ENCODE peak calls at places on chromosomes 16 and 17, in seven cellular contexts. Y, S, A, R, C, V and L are unnamed samples.

GRCh38 chr16:88102597-88102996 is 151.4 kb downstream of the BANP start:
- DNase-seq in Y (no peak), S (no peak), A (no peak), R (no peak), C (peak), V (no peak), L (no peak)

GRCh38 chr17:72642720-72643119 is 449.8 kb downstream of the SLC39A11 start:
- DNase-seq in Y (no peak), S (no peak), A (no peak), R (no peak), C (no peak), V (no peak), L (no peak)

GRCh38 chr16:85228970-85229430 is 116.7 kb upstream of the CIBAR2 start:
- DNase-seq in Y (no peak), S (no peak), A (no peak), R (no peak), C (no peak), V (no peak), L (no peak)

GRCh38 chr17:81961554-81962498 is 839 bp upstream of the NOTUM start:
- DNase-seq in Y (no peak), S (no peak), A (no peak), R (no peak), C (no peak), V (no peak), L (no peak)

GRCh38 chr16:48916566-48916965 is 306.6 kb upstream of the N4BP1 start:
- DNase-seq in Y (no peak), S (no peak), A (no peak), R (no peak), C (no peak), V (no peak), L (no peak)

GRCh38 chr16:50680907-50681885 is at the start of gene SNX20:
- DNase-seq in Y (peak), S (peak), A (no peak), R (peak), C (peak), V (peak), L (no peak)

GRCh38 chr16:80197790-80198201 is 343.0 kb upstream of the DYNLRB2 start:
- DNase-seq in Y (no peak), S (no peak), A (no peak), R (no peak), C (no peak), V (no peak), L (no peak)

GRCh38 chr16:10609410-10609774 is 29.0 kb upstream of the EMP2 start:
- DNase-seq in Y (no peak), S (no peak), A (peak), R (no peak), C (no peak), V (no peak), L (no peak)

GRCh38 chr16:9334091-9334490 is 242.6 kb downstream of the HAPSTR1 start:
- DNase-seq in Y (no peak), S (no peak), A (no peak), R (no peak), C (no peak), V (no peak), L (no peak)

GRCh38 chr17:33967608-33968349 is 287.3 kb upstream of the CCL2 start:
- DNase-seq in Y (no peak), S (no peak), A (no peak), R (no peak), C (no peak), V (no peak), L (peak)

GRCh38 chr16:1863681-1864460 is 8.1 kb downstream of the MEIOB start:
- DNase-seq in Y (no peak), S (peak), A (no peak), R (no peak), C (no peak), V (no peak), L (no peak)

GRCh38 chr17:21458036-21458435 is 81.9 kb downstream of the KCNJ12 start:
- DNase-seq in Y (no peak), S (no peak), A (no peak), R (no peak), C (no peak), V (no peak), L (no peak)

DNA sequence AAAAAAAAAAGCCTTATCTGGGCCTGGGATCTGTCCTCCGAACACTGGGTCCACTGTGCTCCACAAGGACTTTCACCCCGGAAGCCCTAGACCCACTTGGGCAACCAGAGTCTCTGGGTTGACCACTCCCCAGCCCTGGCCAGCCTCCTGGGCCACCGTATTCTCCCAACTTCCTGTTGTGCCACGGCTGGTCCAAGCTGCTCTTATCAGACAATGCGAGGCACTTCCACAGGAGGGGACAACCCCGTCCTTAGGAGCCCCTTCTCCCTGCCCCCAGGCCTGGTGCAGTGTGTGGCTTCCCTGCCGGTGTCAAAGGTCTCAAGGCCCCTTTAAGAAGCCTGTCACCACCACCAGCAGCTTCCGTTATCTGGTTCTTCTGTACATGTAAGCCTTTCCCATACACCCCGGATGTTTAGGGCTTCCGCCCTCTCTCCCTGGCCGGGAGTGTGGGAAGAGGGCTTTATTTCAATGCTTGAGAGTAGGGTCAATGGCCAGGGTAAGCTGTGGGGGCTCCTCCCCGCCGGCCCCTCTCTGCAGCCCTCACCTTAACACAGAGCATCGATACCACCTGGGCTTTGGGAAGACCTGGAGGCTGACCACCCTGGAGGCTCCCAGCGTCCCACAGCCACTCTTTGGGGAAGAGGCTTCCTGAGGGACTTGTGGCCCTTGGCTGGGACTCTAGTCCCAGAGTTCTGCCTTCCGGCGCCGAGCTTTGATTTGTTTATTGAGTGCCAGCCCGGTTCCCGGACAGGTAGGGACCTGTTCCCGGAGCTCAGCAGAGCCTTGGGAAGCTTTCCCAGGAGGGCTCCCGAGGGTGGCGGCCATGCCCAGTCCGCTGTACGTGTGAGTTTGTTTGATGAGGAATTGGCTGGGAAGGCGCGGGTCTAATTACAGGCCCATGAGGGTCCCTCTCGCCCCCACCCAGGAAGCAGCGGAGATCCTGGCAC is 313.1 kb downstream of the SEC14L1 start:
- DNase-seq in Y (peak), S (no peak), A (no peak), R (no peak), C (peak), V (no peak), L (no peak)
- H3K4me3 ChIP-seq in Y (peak), S (no peak), A (no peak), R (no peak), C (peak), V (peak), L (peak)

GRCh38 chr17:16425202-16425601 is 9.8 kb downstream of the TRPV2 start:
- DNase-seq in Y (no peak), S (no peak), A (no peak), R (no peak), C (no peak), V (no peak), L (no peak)
- TF ChIP-seq POLR2A in Y (no peak), S (no peak), A (no peak), R (no peak), C (no peak), V (no peak), L (no peak)

GRCh38 chr16:30096862-30097563 is 1.0 kb upstream of the YPEL3 start:
- DNase-seq in Y (no peak), S (peak), A (no peak), R (no peak), C (no peak), V (no peak), L (no peak)
- H3K4me3 ChIP-seq in Y (peak), S (no peak), A (no peak), R (no peak), C (peak), V (no peak), L (peak)

GRCh38 chr17:44947461-44948314 is at the start of gene KIF18B:
- DNase-seq in Y (peak), S (peak), A (peak), R (peak), C (peak), V (peak), L (no peak)
- TF ChIP-seq POLR2A in Y (no peak), S (peak), A (peak), R (no peak), C (peak), V (peak), L (peak)

GRCh38 chr17:48592592-48592991 is 987 bp downstream of the HOXB5 start:
- DNase-seq in Y (no peak), S (no peak), A (no peak), R (no peak), C (no peak), V (no peak), L (no peak)
- H3K4me3 ChIP-seq in Y (peak), S (no peak), A (no peak), R (no peak), C (peak), V (peak), L (no peak)

DNA sequence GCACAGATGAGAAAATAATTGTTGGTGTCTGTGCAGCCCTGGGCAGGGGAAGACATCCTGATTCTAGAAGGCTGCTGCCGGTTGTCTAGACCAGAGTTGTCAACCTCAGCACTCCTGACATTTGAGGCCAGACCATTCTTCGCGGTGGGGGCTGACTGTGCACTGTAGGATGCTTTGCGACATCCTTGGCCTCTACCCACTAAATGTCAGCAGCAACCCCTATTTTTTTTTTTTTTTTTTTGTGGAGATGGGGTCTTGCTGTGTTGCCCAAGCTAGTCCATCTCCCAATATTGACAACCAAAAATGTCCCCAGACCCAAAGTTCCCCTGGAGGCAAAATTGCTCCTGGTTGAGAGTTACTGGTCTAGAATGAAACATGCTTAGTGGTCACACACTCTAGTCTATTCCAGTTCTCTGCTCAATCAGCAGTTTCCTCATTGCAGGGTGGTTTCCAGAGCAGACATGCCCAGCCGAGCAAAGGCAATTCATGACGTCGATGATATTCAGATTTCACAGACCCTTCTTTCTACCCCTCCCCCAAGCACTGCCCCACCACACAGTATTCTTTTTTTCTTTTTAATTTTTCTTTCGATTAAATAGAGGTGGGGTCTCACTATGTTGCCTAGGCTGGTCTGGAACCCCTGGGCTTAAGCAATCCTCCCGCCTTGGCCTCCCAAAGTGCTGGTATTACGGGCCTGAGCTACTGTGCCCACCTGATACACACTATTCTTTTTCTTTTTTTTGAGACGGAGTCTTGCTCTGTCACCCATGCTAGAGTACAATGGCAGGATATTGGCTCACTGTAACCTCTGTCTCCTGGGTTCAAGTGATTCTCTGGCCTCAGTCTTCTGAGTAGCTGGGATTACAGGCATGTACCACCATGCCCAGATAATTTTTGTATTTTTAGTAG is 9.0 kb downstream of the C17orf99 start:
- DNase-seq in Y (no peak), S (no peak), A (no peak), R (no peak), C (no peak), V (no peak), L (no peak)
- TF ChIP-seq POLR2A in Y (no peak), S (no peak), A (no peak), R (no peak), C (no peak), V (no peak), L (no peak)

GRCh38 chr17:7840875-7841274 is 6.9 kb downstream of the KDM6B start:
- DNase-seq in Y (no peak), S (no peak), A (no peak), R (no peak), C (no peak), V (no peak), L (no peak)
- H3K4me3 ChIP-seq in Y (peak), S (peak), A (peak), R (no peak), C (peak), V (no peak), L (peak)

GRCh38 chr16:631808-632358 is 1.1 kb downstream of the WFIKKN1 start:
- DNase-seq in Y (no peak), S (no peak), A (no peak), R (no peak), C (no peak), V (no peak), L (no peak)

GRCh38 chr16:634996-635395 is 1.1 kb downstream of the METTL26 start:
- DNase-seq in Y (no peak), S (no peak), A (no peak), R (peak), C (peak), V (no peak), L (no peak)

GRCh38 chr16:632486-633335 is 1.9 kb downstream of the WFIKKN1 start:
- DNase-seq in Y (no peak), S (no peak), A (no peak), R (no peak), C (no peak), V (no peak), L (no peak)

GRCh38 chr16:634051-634670 is 1.9 kb downstream of the METTL26 start:
- DNase-seq in Y (no peak), S (no peak), A (no peak), R (peak), C (peak), V (no peak), L (no peak)

DNA sequence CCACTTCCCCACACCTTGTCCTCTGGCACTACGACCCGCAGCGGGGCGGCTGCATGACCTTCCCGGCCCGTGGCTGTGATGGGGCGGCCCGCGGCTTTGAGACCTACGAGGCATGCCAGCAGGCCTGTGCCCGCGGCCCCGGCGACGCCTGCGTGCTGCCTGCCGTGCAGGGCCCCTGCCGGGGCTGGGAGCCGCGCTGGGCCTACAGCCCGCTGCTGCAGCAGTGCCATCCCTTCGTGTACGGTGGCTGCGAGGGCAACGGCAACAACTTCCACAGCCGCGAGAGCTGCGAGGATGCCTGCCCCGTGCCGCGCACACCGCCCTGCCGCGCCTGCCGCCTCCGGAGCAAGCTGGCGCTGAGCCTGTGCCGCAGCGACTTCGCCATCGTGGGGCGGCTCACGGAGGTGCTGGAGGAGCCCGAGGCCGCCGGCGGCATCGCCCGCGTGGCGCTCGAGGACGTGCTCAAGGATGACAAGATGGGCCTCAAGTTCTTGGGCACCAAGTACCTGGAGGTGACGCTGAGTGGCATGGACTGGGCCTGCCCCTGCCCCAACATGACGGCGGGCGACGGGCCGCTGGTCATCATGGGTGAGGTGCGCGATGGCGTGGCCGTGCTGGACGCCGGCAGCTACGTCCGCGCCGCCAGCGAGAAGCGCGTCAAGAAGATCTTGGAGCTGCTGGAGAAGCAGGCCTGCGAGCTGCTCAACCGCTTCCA is 2.6 kb downstream of the METTL26 start:
- DNase-seq in Y (no peak), S (no peak), A (no peak), R (peak), C (peak), V (no peak), L (no peak)
- TF ChIP-seq POLR2A in Y (no peak), S (no peak), A (no peak), R (no peak), C (no peak), V (no peak), L (no peak)